ENCODE peak calls at places on chromosomes 11 and 22, in six cellular contexts. One of them, this sample, is unnamed.

GRCh38 chr11:126477526-126478275 is 122.2 kb downstream of the ST3GAL4 start:
- DNase-seq in cardiac muscle cell: no peak
- DNase-seq in Panc1: no peak
- DNase-seq in stomach: no peak
- DNase-seq in caudate nucleus: no peak
- DNase-seq in transverse colon: no peak
- DNase-seq in this sample: no peak

GRCh38 chr11:73192272-73192671 is 25.8 kb upstream of the P2RY2 start:
- DNase-seq in cardiac muscle cell: no peak
- DNase-seq in Panc1: no peak
- DNase-seq in stomach: peak
- DNase-seq in caudate nucleus: no peak
- DNase-seq in transverse colon: no peak
- DNase-seq in this sample: no peak

GRCh38 chr11:74612877-74613276 is 20.5 kb downstream of the POLD3 start:
- DNase-seq in cardiac muscle cell: no peak
- DNase-seq in Panc1: no peak
- DNase-seq in stomach: no peak
- DNase-seq in caudate nucleus: no peak
- DNase-seq in transverse colon: no peak
- DNase-seq in this sample: no peak

GRCh38 chr22:41932353-41932752 is 5.7 kb upstream of the TNFRSF13C start:
- DNase-seq in cardiac muscle cell: no peak
- DNase-seq in Panc1: no peak
- DNase-seq in stomach: no peak
- DNase-seq in caudate nucleus: no peak
- DNase-seq in transverse colon: no peak
- DNase-seq in this sample: no peak

GRCh38 chr11:68002943-68003845 is 703 bp downstream of the UNC93B1 start:
- DNase-seq in cardiac muscle cell: peak
- DNase-seq in Panc1: no peak
- DNase-seq in stomach: peak
- DNase-seq in caudate nucleus: no peak
- DNase-seq in transverse colon: peak
- DNase-seq in this sample: no peak

GRCh38 chr11:125947419-125948277 is 1.8 kb downstream of the VSIG10L2 start:
- DNase-seq in cardiac muscle cell: no peak
- DNase-seq in Panc1: no peak
- DNase-seq in stomach: no peak
- DNase-seq in caudate nucleus: no peak
- DNase-seq in transverse colon: no peak
- DNase-seq in this sample: no peak

GRCh38 chr11:62545437-62546243 is 966 bp downstream of the AHNAK start:
- DNase-seq in cardiac muscle cell: peak
- DNase-seq in Panc1: no peak
- DNase-seq in stomach: peak
- DNase-seq in caudate nucleus: no peak
- DNase-seq in transverse colon: peak
- DNase-seq in this sample: no peak

GRCh38 chr22:39960791-39961746 is 872 bp downstream of the TMA7B start:
- DNase-seq in cardiac muscle cell: no peak
- DNase-seq in Panc1: no peak
- DNase-seq in stomach: peak
- DNase-seq in caudate nucleus: no peak
- DNase-seq in transverse colon: peak
- DNase-seq in this sample: no peak

GRCh38 chr11:127225619-127226018 is 225.0 kb upstream of the KIRREL3 start:
- DNase-seq in cardiac muscle cell: no peak
- DNase-seq in Panc1: no peak
- DNase-seq in stomach: no peak
- DNase-seq in caudate nucleus: no peak
- DNase-seq in transverse colon: no peak
- DNase-seq in this sample: no peak

GRCh38 chr11:19498986-19499669 is 213.5 kb upstream of the NAV2 start:
- DNase-seq in cardiac muscle cell: no peak
- DNase-seq in Panc1: no peak
- DNase-seq in stomach: no peak
- DNase-seq in caudate nucleus: no peak
- DNase-seq in transverse colon: no peak
- DNase-seq in this sample: no peak

GRCh38 chr22:27986459-27986858 is 67.4 kb upstream of the PITPNB start:
- DNase-seq in cardiac muscle cell: no peak
- DNase-seq in Panc1: no peak
- DNase-seq in stomach: no peak
- DNase-seq in caudate nucleus: no peak
- DNase-seq in transverse colon: no peak
- DNase-seq in this sample: no peak

GRCh38 chr11:116257871-116258270 is 514.9 kb downstream of the BUD13 start:
- DNase-seq in cardiac muscle cell: no peak
- DNase-seq in Panc1: no peak
- DNase-seq in stomach: no peak
- DNase-seq in caudate nucleus: no peak
- DNase-seq in transverse colon: no peak
- DNase-seq in this sample: no peak

GRCh38 chr11:123055132-123055924 is 6.6 kb downstream of the HSPA8 start:
- DNase-seq in cardiac muscle cell: no peak
- DNase-seq in Panc1: no peak
- DNase-seq in stomach: no peak
- DNase-seq in caudate nucleus: no peak
- DNase-seq in transverse colon: no peak
- DNase-seq in this sample: no peak

GRCh38 chr11:6545917-6546605 is 49.0 kb downstream of the DNHD1 start:
- DNase-seq in cardiac muscle cell: no peak
- DNase-seq in Panc1: no peak
- DNase-seq in stomach: no peak
- DNase-seq in caudate nucleus: no peak
- DNase-seq in transverse colon: no peak
- DNase-seq in this sample: peak

GRCh38 chr11:111982019-111982464 is 43.2 kb upstream of the DLAT start:
- DNase-seq in cardiac muscle cell: peak
- DNase-seq in Panc1: no peak
- DNase-seq in stomach: peak
- DNase-seq in caudate nucleus: no peak
- DNase-seq in transverse colon: peak
- DNase-seq in this sample: peak

GRCh38 chr11:107956543-107956942 is 28.3 kb downstream of the RAB39A start:
- DNase-seq in cardiac muscle cell: no peak
- DNase-seq in Panc1: no peak
- DNase-seq in stomach: no peak
- DNase-seq in caudate nucleus: no peak
- DNase-seq in transverse colon: no peak
- DNase-seq in this sample: no peak

GRCh38 chr11:134003792-134004405 is 47.1 kb upstream of the IGSF9B start:
- DNase-seq in cardiac muscle cell: no peak
- DNase-seq in Panc1: no peak
- DNase-seq in stomach: no peak
- DNase-seq in caudate nucleus: no peak
- DNase-seq in transverse colon: no peak
- DNase-seq in this sample: no peak

GRCh38 chr11:36500315-36500721 is 9.8 kb downstream of the TRAF6 start:
- DNase-seq in cardiac muscle cell: peak
- DNase-seq in Panc1: peak
- DNase-seq in stomach: no peak
- DNase-seq in caudate nucleus: no peak
- DNase-seq in transverse colon: peak
- DNase-seq in this sample: no peak

GRCh38 chr22:43002198-43002577 is 12.8 kb downstream of the PACSIN2 start:
- DNase-seq in cardiac muscle cell: no peak
- DNase-seq in Panc1: no peak
- DNase-seq in stomach: no peak
- DNase-seq in caudate nucleus: no peak
- DNase-seq in transverse colon: no peak
- DNase-seq in this sample: no peak

GRCh38 chr22:43004362-43005035 is 10.4 kb downstream of the PACSIN2 start:
- DNase-seq in cardiac muscle cell: no peak
- DNase-seq in Panc1: no peak
- DNase-seq in stomach: no peak
- DNase-seq in caudate nucleus: no peak
- DNase-seq in transverse colon: peak
- DNase-seq in this sample: no peak

GRCh38 chr22:43005106-43005505 is 9.8 kb downstream of the PACSIN2 start:
- DNase-seq in cardiac muscle cell: no peak
- DNase-seq in Panc1: no peak
- DNase-seq in stomach: no peak
- DNase-seq in caudate nucleus: no peak
- DNase-seq in transverse colon: no peak
- DNase-seq in this sample: no peak

GRCh38 chr22:43000441-43001175 is 14.3 kb downstream of the PACSIN2 start:
- DNase-seq in cardiac muscle cell: no peak
- DNase-seq in Panc1: no peak
- DNase-seq in stomach: no peak
- DNase-seq in caudate nucleus: no peak
- DNase-seq in transverse colon: no peak
- DNase-seq in this sample: no peak

GRCh38 chr22:43001271-43002197 is 13.4 kb downstream of the PACSIN2 start:
- DNase-seq in cardiac muscle cell: no peak
- DNase-seq in Panc1: no peak
- DNase-seq in stomach: no peak
- DNase-seq in caudate nucleus: no peak
- DNase-seq in transverse colon: no peak
- DNase-seq in this sample: no peak
- H3K27ac ChIP-seq in cardiac muscle cell: no peak
- H3K27ac ChIP-seq in Panc1: no peak
- H3K27ac ChIP-seq in stomach: no peak
- H3K27ac ChIP-seq in caudate nucleus: peak
- H3K27ac ChIP-seq in transverse colon: peak
- H3K27ac ChIP-seq in this sample: peak

DNA sequence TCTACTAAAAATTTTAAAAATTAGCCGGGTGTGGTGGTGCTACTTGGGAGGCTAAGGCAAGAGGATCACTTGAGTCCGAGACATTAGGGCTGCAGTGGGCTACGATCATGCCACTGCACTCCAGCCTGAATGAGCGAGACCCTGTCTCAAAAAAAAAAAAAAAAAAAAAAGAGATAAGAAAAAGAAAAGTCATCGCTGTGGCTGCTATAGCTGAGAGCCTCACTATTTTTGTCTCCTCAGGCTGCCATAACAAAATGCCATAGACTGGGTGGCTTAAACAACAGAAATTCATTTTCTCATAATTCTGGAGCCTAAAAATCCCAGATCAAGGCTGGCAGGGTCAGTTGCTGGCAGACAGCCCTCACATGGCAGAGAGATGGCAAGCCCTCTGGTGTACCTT is 30.1 kb upstream of the DEPDC7 start:
- DNase-seq in cardiac muscle cell: no peak
- DNase-seq in Panc1: no peak
- DNase-seq in stomach: no peak
- DNase-seq in caudate nucleus: no peak
- DNase-seq in transverse colon: no peak
- DNase-seq in this sample: no peak
- H3K27ac ChIP-seq in cardiac muscle cell: no peak
- H3K27ac ChIP-seq in Panc1: no peak
- H3K27ac ChIP-seq in stomach: no peak
- H3K27ac ChIP-seq in caudate nucleus: no peak
- H3K27ac ChIP-seq in transverse colon: no peak
- H3K27ac ChIP-seq in this sample: no peak

GRCh38 chr22:49027122-49027670 is 800.5 kb downstream of the BRD1 start:
- DNase-seq in cardiac muscle cell: no peak
- DNase-seq in Panc1: no peak
- DNase-seq in stomach: no peak
- DNase-seq in caudate nucleus: no peak
- DNase-seq in transverse colon: no peak
- DNase-seq in this sample: no peak
- H3K27ac ChIP-seq in cardiac muscle cell: no peak
- H3K27ac ChIP-seq in Panc1: no peak
- H3K27ac ChIP-seq in stomach: no peak
- H3K27ac ChIP-seq in caudate nucleus: no peak
- H3K27ac ChIP-seq in transverse colon: no peak
- H3K27ac ChIP-seq in this sample: no peak

GRCh38 chr11:93686812-93687211 is 25.3 kb downstream of the CEP295 start:
- DNase-seq in cardiac muscle cell: no peak
- DNase-seq in Panc1: no peak
- DNase-seq in stomach: no peak
- DNase-seq in caudate nucleus: no peak
- DNase-seq in transverse colon: no peak
- DNase-seq in this sample: no peak
- H3K27ac ChIP-seq in cardiac muscle cell: no peak
- H3K27ac ChIP-seq in Panc1: no peak
- H3K27ac ChIP-seq in stomach: no peak
- H3K27ac ChIP-seq in caudate nucleus: no peak
- H3K27ac ChIP-seq in transverse colon: no peak
- H3K27ac ChIP-seq in this sample: no peak

DNA sequence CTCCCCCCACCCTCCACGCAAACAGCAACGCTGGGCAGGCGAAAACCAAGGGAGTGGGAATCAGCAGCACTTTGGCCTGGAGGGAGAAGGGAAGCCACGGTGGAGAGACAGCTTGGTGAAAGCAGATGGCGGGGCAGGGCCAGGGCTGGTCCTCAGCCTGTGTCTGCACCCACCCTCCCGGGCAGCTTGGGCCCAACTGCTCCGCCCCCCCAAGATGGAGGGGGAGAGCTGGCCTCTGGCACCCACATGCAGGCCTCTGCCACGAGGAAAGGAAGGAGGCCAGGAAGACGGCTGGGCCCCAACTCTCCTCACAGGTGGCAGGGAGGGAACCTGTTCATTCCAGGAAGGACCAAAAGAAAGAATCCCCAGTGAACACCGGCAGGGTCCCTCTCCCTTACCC is 17.9 kb downstream of the MAFF start:
- DNase-seq in cardiac muscle cell: no peak
- DNase-seq in Panc1: no peak
- DNase-seq in stomach: no peak
- DNase-seq in caudate nucleus: no peak
- DNase-seq in transverse colon: no peak
- DNase-seq in this sample: no peak
- H3K27ac ChIP-seq in cardiac muscle cell: no peak
- H3K27ac ChIP-seq in Panc1: peak
- H3K27ac ChIP-seq in stomach: peak
- H3K27ac ChIP-seq in caudate nucleus: peak
- H3K27ac ChIP-seq in transverse colon: peak
- H3K27ac ChIP-seq in this sample: peak

DNA sequence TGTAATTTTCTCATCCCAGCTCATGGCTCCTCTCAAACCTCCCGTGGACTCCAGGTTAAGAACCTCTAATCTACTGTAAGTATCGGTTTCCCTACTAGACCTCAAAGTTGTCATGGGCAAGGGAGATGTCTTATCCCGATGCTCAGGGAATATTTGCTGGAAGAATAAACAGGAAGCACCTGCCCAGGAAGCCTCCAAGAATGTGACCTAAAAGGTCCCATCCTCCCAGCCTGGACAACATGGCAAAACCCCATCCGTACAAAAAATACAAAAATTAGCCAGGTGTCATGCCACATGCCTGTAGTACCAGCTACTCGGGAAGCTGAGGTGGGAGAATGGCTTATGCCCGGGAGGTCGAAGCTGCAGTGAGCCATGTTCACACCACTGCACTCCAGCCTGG is 62.4 kb downstream of the APOL1 start:
- DNase-seq in cardiac muscle cell: no peak
- DNase-seq in Panc1: no peak
- DNase-seq in stomach: no peak
- DNase-seq in caudate nucleus: no peak
- DNase-seq in transverse colon: no peak
- DNase-seq in this sample: no peak
- H3K27ac ChIP-seq in cardiac muscle cell: no peak
- H3K27ac ChIP-seq in Panc1: peak
- H3K27ac ChIP-seq in stomach: no peak
- H3K27ac ChIP-seq in caudate nucleus: no peak
- H3K27ac ChIP-seq in transverse colon: no peak
- H3K27ac ChIP-seq in this sample: no peak

This sample was measured in substantia nigra.